ENCODE peak calls at places on chromosomes 7 and 10, in four cellular contexts. J is cardiac muscle cell, B is caudate nucleus, L is AG04450. D is an unnamed sample.

GRCh38 chr7:149863500-149863899 is 10.3 kb upstream of the ATP6V0E2 start:
- DNase-seq in J (no peak), B (no peak), L (no peak), D (no peak)

GRCh38 chr7:50504646-50505546 is 54.7 kb upstream of the FIGNL1 start:
- DNase-seq in J (peak), B (no peak), L (no peak), D (no peak)

GRCh38 chr7:99308461-99309074 is 17.1 kb upstream of the ARPC1A start:
- DNase-seq in J (no peak), B (no peak), L (no peak), D (no peak)

GRCh38 chr7:151780626-151781025 is 96.3 kb downstream of the PRKAG2 start:
- DNase-seq in J (no peak), B (no peak), L (no peak), D (no peak)

GRCh38 chr7:49911906-49912305 is 138.5 kb downstream of the VWC2 start:
- DNase-seq in J (no peak), B (no peak), L (no peak), D (no peak)

GRCh38 chr7:79282882-79283602 is 170.4 kb downstream of the MAGI2 start:
- DNase-seq in J (peak), B (no peak), L (peak), D (no peak)

GRCh38 chr10:96838529-96838928 is 6.4 kb downstream of the LCOR start:
- DNase-seq in J (no peak), B (no peak), L (no peak), D (no peak)

GRCh38 chr10:14879055-14879800 is 562 bp downstream of the SUV39H2 start:
- DNase-seq in J (peak), B (no peak), L (no peak), D (peak)

GRCh38 chr7:46651561-46652088 is 730.6 kb upstream of the IGFBP3 start:
- DNase-seq in J (no peak), B (no peak), L (no peak), D (no peak)

GRCh38 chr7:90212149-90212495 is 582 bp downstream of the STEAP2 start:
- DNase-seq in J (no peak), B (no peak), L (no peak), D (no peak)

GRCh38 chr7:149690688-149691446 is 82.5 kb downstream of the ZNF467 start:
- DNase-seq in J (peak), B (no peak), L (no peak), D (peak)

GRCh38 chr7:2728309-2729042 is 40.5 kb downstream of the AMZ1 start:
- DNase-seq in J (no peak), B (no peak), L (no peak), D (no peak)

GRCh38 chr10:64682043-64682442 is 1160.8 kb downstream of the REEP3 start:
- DNase-seq in J (no peak), B (no peak), L (no peak), D (no peak)

GRCh38 chr7:155738652-155739537 is 73.4 kb downstream of the SHH start:
- DNase-seq in J (peak), B (peak), L (peak), D (peak)

GRCh38 chr10:103960103-103960502 is 6.8 kb upstream of the SLK start:
- DNase-seq in J (peak), B (no peak), L (no peak), D (no peak)

GRCh38 chr10:74799840-74800239 is 26.6 kb upstream of the KAT6B start:
- DNase-seq in J (peak), B (no peak), L (peak), D (no peak)

GRCh38 chr7:17646181-17646956 is 293.9 kb downstream of the SNX13 start:
- DNase-seq in J (peak), B (no peak), L (no peak), D (no peak)

GRCh38 chr10:1369197-1369596 is 313.0 kb downstream of the WDR37 start:
- DNase-seq in J (no peak), B (no peak), L (no peak), D (no peak)

GRCh38 chr7:80552304-80552703 is 40.4 kb upstream of the GNAT3 start:
- DNase-seq in J (no peak), B (no peak), L (no peak), D (no peak)

GRCh38 chr10:5832946-5833345 is 19.7 kb upstream of the GDI2 start:
- DNase-seq in J (no peak), B (no peak), L (no peak), D (no peak)

GRCh38 chr7:123155571-123155970 is 44.2 kb downstream of the SLC13A1 start:
- DNase-seq in J (no peak), B (no peak), L (no peak), D (no peak)

GRCh38 chr7:100706672-100707311 is 871 bp downstream of the POP7 start:
- DNase-seq in J (no peak), B (no peak), L (no peak), D (no peak)

GRCh38 chr7:102096706-102097427 is 189.8 kb upstream of the SH2B2 start:
- DNase-seq in J (no peak), B (no peak), L (no peak), D (no peak)

GRCh38 chr7:131027287-131027773 is 293.3 kb upstream of the KLF14 start:
- DNase-seq in J (peak), B (no peak), L (no peak), D (no peak)

GRCh38 chr7:82442492-82443043 is 1.0 kb downstream of the CACNA2D1 start:
- DNase-seq in J (peak), B (no peak), L (no peak), D (peak)

GRCh38 chr10:84424731-84425165 is 96.4 kb downstream of the CCSER2 start:
- DNase-seq in J (peak), B (peak), L (peak), D (peak)

GRCh38 chr7:151117041-151117440 is 30.8 kb downstream of the AGAP3 start:
- DNase-seq in J (no peak), B (no peak), L (no peak), D (no peak)

GRCh38 chr7:100166317-100166940 is 2.0 kb downstream of the GAL3ST4 start:
- DNase-seq in J (no peak), B (no peak), L (no peak), D (no peak)

GRCh38 chr7:80496586-80496985 is 15.3 kb downstream of the GNAT3 start:
- DNase-seq in J (no peak), B (no peak), L (no peak), D (no peak)

GRCh38 chr7:90224204-90224603 is 12.7 kb downstream of the STEAP2 start:
- DNase-seq in J (no peak), B (no peak), L (no peak), D (no peak)

GRCh38 chr7:88310950-88311674 is 4.4 kb upstream of the STEAP4 start:
- DNase-seq in J (no peak), B (no peak), L (no peak), D (peak)

GRCh38 chr7:157717211-157718174 is 380.7 kb downstream of the DNAJB6 start:
- DNase-seq in J (no peak), B (no peak), L (no peak), D (no peak)

GRCh38 chr10:525565-526315 is 163.7 kb downstream of the DIP2C start:
- DNase-seq in J (no peak), B (no peak), L (no peak), D (no peak)

GRCh38 chr7:50268223-50268622 is 36.3 kb upstream of the IKZF1 start:
- DNase-seq in J (no peak), B (no peak), L (no peak), D (no peak)

DNA sequence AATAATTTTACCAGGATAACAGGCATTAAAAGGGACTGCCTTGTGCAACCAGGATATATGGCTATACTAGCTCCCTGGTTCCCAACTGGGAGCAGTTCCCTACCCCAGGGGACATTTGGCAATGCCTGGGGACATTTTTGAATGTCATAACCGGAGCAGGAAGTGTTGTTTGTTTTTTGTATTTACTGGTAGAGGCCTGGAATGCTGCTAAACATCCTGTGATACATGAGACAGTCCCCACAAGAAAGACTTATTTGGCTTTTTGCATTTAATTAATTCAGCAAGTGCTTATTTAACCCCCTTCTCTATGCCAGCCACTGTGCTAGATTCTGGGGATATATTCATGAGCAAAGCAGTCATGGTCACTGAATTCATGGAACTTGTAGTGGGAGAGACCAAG is 181.2 kb downstream of the BBS9 start:
- DNase-seq in J (no peak), B (no peak), L (no peak), D (no peak)
- H3K27ac ChIP-seq in J (no peak), B (peak), L (no peak), D (no peak)

GRCh38 chr7:66642186-66642585 is 13.5 kb downstream of the KCTD7 start:
- DNase-seq in J (no peak), B (no peak), L (no peak), D (no peak)

GRCh38 chr7:66641526-66641871 is 12.8 kb downstream of the KCTD7 start:
- DNase-seq in J (no peak), B (peak), L (no peak), D (no peak)

GRCh38 chr7:66642932-66643331 is 14.3 kb downstream of the KCTD7 start:
- DNase-seq in J (no peak), B (no peak), L (no peak), D (no peak)

GRCh38 chr7:66640802-66641525 is 12.3 kb downstream of the KCTD7 start:
- DNase-seq in J (no peak), B (no peak), L (no peak), D (no peak)

GRCh38 chr7:66643395-66643794 is 14.7 kb downstream of the KCTD7 start:
- DNase-seq in J (no peak), B (no peak), L (no peak), D (no peak)
- H3K27ac ChIP-seq in J (no peak), B (no peak), L (no peak), D (no peak)

DNA sequence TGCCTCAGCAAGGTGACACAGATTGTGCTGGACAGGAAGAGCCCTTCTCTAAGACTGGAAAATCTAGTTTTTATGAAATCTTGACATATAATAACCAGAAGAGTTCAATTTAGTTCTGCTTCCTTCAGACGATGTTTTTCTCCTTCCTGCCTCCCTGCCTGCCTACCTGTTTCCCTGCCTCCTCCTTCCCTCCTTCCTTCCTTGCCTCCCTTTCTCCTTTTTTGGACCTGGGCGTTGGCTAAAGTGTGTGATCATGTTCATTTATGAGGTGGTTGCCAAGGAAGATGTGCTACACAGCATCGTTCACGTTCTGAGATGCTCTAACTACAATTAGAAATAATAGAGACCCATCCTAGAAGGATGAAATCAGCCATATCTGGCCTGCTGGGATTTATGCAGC is 224.6 kb downstream of the PHTF2 start:
- DNase-seq in J (no peak), B (no peak), L (no peak), D (no peak)
- H3K27ac ChIP-seq in J (no peak), B (no peak), L (no peak), D (no peak)

GRCh38 chr7:36279251-36279925 is 110.3 kb upstream of the ANLN start:
- DNase-seq in J (no peak), B (no peak), L (no peak), D (no peak)
- H3K27ac ChIP-seq in J (no peak), B (peak), L (peak), D (no peak)

DNA sequence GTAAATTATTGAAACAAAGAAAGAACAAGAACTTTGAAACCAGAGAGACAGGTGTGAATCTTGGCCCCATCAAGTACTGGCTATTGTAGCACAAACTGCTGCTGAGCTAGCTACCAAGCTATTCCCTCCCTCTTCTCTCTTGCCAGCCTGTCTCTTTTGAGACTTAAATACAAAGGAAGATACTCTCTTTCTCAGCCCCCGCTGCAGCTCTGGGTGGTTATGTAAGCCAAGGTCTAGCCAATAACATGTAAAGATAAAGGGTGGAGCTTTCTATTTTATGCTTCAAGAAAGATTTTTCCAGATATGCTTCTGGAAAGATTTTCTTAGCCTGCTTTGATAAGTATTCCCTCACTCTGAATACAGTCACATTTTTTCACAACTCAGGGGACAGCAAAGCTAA is 17.2 kb downstream of the BAZ1B start:
- DNase-seq in J (no peak), B (no peak), L (no peak), D (no peak)
- H3K27ac ChIP-seq in J (no peak), B (peak), L (no peak), D (no peak)

GRCh38 chr7:47755248-47755647 is 173.3 kb upstream of the TNS3 start:
- DNase-seq in J (no peak), B (no peak), L (no peak), D (no peak)
- H3K27ac ChIP-seq in J (no peak), B (no peak), L (no peak), D (no peak)

GRCh38 chr7:71345485-71345884 is 213.5 kb downstream of the GALNT17 start:
- DNase-seq in J (no peak), B (no peak), L (no peak), D (no peak)

GRCh38 chr7:71343821-71344341 is 211.9 kb downstream of the GALNT17 start:
- DNase-seq in J (no peak), B (no peak), L (no peak), D (peak)

GRCh38 chr7:71350680-71351079 is 218.7 kb downstream of the GALNT17 start:
- DNase-seq in J (no peak), B (no peak), L (no peak), D (no peak)

GRCh38 chr7:71349583-71350481 is 217.9 kb downstream of the GALNT17 start:
- DNase-seq in J (no peak), B (no peak), L (no peak), D (no peak)

DNA sequence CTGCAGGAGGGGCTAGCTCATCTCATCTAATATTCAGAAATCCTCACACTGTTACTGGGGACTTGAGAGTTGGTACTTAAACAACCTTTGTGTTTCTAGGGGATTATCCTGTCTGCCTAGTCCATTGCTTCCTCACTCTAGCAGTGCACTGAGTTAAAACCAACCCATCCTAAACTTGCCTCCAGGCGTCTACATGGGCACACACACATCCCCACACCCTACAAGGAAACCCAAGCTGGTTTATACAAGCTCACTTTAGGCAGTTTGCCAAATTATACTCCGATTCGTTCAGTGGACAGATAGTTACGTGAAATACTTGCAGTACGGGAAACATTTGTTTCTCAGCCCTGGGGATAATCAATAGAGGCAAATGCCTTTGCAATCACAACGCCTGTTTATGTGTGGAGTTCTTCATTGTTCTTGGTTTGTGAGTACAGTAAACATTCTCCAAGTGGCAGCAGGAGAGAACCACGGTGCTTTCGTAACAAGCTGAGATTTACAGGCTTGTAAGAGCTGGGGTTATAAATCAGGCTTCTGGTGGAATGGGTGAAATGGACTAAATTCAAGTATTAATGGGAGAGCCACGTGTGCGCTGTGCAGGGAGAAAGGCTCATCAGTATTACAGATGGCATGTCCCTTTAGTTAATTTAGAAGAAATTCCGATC is 216.9 kb downstream of the GALNT17 start:
- DNase-seq in J (no peak), B (no peak), L (no peak), D (no peak)
- H3K27ac ChIP-seq in J (no peak), B (no peak), L (no peak), D (no peak)

GRCh38 chr7:95871078-95871848 is 98.9 kb downstream of the DYNC1I1 start:
- DNase-seq in J (peak), B (peak), L (peak), D (peak)

GRCh38 chr7:95871896-95872295 is 99.5 kb downstream of the DYNC1I1 start:
- DNase-seq in J (no peak), B (no peak), L (no peak), D (no peak)

GRCh38 chr7:95874541-95875265 is 102.3 kb downstream of the DYNC1I1 start:
- DNase-seq in J (no peak), B (no peak), L (no peak), D (peak)

GRCh38 chr7:95875519-95875918 is 103.2 kb downstream of the DYNC1I1 start:
- DNase-seq in J (no peak), B (no peak), L (no peak), D (no peak)

DNA sequence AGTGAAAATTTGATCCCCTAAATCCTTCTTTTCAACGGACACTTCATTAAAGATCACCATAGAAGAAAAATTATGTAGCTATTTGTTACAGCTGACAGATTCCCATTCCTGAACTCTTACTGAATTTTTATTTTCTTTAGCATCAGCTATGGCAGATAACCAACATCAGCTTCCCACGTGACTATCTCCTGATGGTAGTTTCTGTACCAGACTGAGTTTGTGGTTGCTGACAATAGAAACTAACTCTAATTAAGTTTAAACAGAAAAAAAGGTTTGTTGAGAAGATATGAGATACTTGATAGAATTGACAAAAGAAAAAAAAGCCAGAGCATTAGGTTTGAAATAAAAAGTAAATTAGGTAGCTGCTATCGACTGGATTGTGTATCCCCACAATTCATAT is 101.8 kb downstream of the DYNC1I1 start:
- DNase-seq in J (no peak), B (no peak), L (no peak), D (no peak)
- H3K27ac ChIP-seq in J (no peak), B (no peak), L (no peak), D (no peak)

D was measured in testis.